ENCODE peak calls at places on chromosomes 12 and 14, in nine cellular contexts. G is HL-60, Q is transverse colon, Z is prostate gland, K is K562, W is HepG2, T is spleen, H is GM23338, C is sigmoid colon. S is an unnamed sample.

GRCh38 chr14:71687115-71687836 is 245.0 kb upstream of the RGS6 start:
- DNase-seq in Q (no peak), C (no peak), G (no peak), T (no peak), H (no peak), Z (no peak), W (no peak), K (no peak), S (no peak)

GRCh38 chr14:53723221-53723620 is 233.4 kb downstream of the BMP4 start:
- DNase-seq in H (no peak), C (no peak), G (no peak), Q (no peak), W (no peak), K (no peak), T (no peak), Z (no peak), S (no peak)

GRCh38 chr12:82760423-82760822 is 73.7 kb downstream of the TMTC2 start:
- DNase-seq in Q (no peak), G (no peak), C (no peak), W (no peak), T (no peak), K (no peak), H (peak; percentile 40), Z (no peak), S (no peak)

GRCh38 chr12:48009471-48009870 is 5.2 kb upstream of the COL2A1 start:
- DNase-seq in K (no peak), C (no peak), Z (no peak), T (no peak), H (no peak), W (no peak), Q (no peak), G (no peak), S (no peak)

GRCh38 chr14:101243587-101244338 is 317.5 kb upstream of the DIO3 start:
- DNase-seq in Q (no peak), H (no peak), T (peak; percentile 39), C (no peak), W (no peak), G (no peak), K (no peak), Z (no peak), S (no peak)

GRCh38 chr12:117502633-117503032 is 141.2 kb upstream of the NOS1 start:
- DNase-seq in T (no peak), W (no peak), G (no peak), H (no peak), Z (no peak), K (no peak), C (no peak), Q (no peak), S (no peak)

GRCh38 chr14:70735043-70735442 is 74.3 kb downstream of the MAP3K9 start:
- DNase-seq in G (no peak), Q (no peak), H (no peak), Z (no peak), K (no peak), C (no peak), T (no peak), W (no peak), S (no peak)

GRCh38 chr12:93166891-93167307 is 210.8 kb upstream of the NUDT4 start:
- DNase-seq in Z (no peak), G (no peak), C (no peak), T (no peak), Q (no peak), H (no peak), K (no peak), W (no peak), S (no peak)

GRCh38 chr14:83260751-83261150 is 1727.1 kb upstream of the SEL1L start:
- DNase-seq in H (no peak), K (no peak), Z (no peak), Q (no peak), W (no peak), C (no peak), G (peak; percentile 77), T (no peak), S (no peak)

GRCh38 chr14:104681689-104682074 is 7.7 kb upstream of the INF2 start:
- DNase-seq in K (no peak), G (no peak), H (peak; percentile 94), Q (peak; percentile 92), T (peak; percentile 88), C (peak; percentile 96), Z (peak; percentile 84), W (peak; percentile 46), S (peak; percentile 79)

GRCh38 chr12:111581434-111582132 is 17.5 kb downstream of the ATXN2 start:
- DNase-seq in H (no peak), C (no peak), T (no peak), Q (no peak), Z (no peak), K (no peak), G (no peak), W (no peak), S (no peak)

GRCh38 chr12:2642176-2642892 is 152.4 kb upstream of the FKBP4 start:
- DNase-seq in K (no peak), H (no peak), C (peak; percentile 9), T (peak; percentile 15), W (no peak), G (no peak), Z (no peak), Q (peak; percentile 7), S (no peak)

GRCh38 chr14:65421201-65421981 is 8.9 kb downstream of the FUT8 start:
- DNase-seq in G (no peak), C (no peak), K (no peak), H (no peak), Q (no peak), Z (no peak), W (no peak), T (no peak), S (no peak)

GRCh38 chr12:93536766-93537515 is 35.5 kb upstream of the SOCS2 start:
- DNase-seq in K (no peak), G (no peak), T (no peak), Q (no peak), H (no peak), Z (no peak), W (no peak), C (no peak), S (no peak)

GRCh38 chr12:86772688-86773087 is 516.5 kb upstream of the MGAT4C start:
- DNase-seq in T (no peak), H (no peak), Z (no peak), C (no peak), G (no peak), K (no peak), W (no peak), Q (no peak), S (no peak)

GRCh38 chr14:84087986-84088531 is 1441.9 kb upstream of the FLRT2 start:
- DNase-seq in W (no peak), Z (no peak), T (no peak), G (no peak), K (no peak), C (no peak), H (no peak), Q (no peak), S (peak; percentile 54)

GRCh38 chr14:58749066-58749669 is 111.4 kb downstream of the DACT1 start:
- DNase-seq in H (no peak), K (peak; percentile 58), W (peak; percentile 4), Q (peak; percentile 59), G (peak; percentile 39), C (no peak), Z (peak; percentile 13), T (no peak), S (peak; percentile 63)

DNA sequence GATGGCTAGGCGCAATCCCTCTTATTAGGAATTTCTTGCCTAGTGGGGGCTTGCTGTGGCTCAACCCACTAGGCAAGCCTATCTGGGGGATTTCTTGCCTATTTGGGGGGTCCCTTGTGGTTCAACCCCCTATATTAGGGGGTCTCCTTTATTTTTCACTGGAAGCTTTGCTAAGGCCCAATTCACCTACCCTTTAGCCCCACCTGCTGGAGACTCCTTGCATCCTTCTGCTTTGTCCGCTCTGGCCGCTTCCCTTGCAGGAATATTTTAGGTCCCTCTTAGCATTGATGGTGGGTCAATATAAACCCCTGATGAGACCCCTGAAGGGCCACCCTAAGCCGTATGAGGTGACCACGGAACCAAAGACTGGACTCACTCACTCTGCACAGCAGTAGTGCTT is 1552.1 kb downstream of the AACS start:
- DNase-seq in C (no peak), H (peak; percentile 27), Q (no peak), G (no peak), T (no peak), Z (no peak), K (peak; percentile 12), W (no peak), S (no peak)
- TF ChIP-seq CTCF in C (no peak), H (peak; percentile 55), Q (no peak), G (peak; percentile 16), T (no peak), Z (no peak), K (peak; percentile 16), W (no peak), S (peak; percentile 10)

DNA sequence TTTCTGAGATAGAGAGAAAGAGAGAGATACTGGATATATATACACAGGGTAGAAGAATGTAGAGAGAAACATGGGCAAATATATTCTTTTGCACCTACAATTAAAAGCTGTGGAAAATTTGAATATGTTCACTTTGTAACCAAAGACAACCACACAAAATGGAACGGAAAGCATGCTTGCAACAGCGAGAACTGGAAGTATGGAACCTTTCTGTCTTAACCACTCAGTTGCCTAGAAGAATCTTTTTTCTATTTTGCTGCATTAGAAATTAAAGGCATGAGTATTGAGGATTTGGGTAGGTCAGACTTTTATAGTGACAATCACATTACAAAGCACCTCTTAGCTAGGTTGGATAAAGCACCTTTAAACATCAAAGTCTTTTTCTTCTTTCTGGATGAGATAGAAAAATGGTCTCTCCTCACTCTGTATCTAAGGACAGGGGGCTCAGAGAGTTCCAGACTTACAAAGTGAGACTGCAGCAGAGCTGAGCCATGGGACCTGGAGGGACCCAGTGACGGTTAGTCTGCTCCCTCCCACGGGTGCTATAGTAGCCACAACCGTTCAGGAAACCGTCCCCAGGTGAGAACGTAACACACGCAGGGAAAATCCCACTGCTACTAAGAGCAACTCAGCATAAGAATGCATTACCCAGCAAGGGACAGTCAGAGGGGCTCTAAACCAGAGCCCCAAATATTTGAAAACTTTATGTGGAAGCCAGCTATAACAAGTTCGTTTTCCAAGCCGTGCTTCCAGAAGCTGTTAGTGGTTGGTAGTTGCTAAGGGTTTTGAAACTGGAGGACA is 97.1 kb downstream of the DAD1 start:
- DNase-seq in H (no peak), K (no peak), G (no peak), Q (no peak), C (no peak), T (no peak), Z (no peak), W (no peak), S (no peak)
- TF ChIP-seq POLR2AphosphoS5 in H (no peak), K (no peak), G (no peak), Q (no peak), C (no peak), T (no peak), Z (no peak), W (no peak), S (no peak)

GRCh38 chr12:89707992-89708792 is 446 bp downstream of the ATP2B1 start:
- DNase-seq in W (no peak), K (peak; percentile 49), Z (peak; percentile 22), H (peak; percentile 54), T (peak; percentile 94), G (no peak), Q (peak; percentile 47), C (peak; percentile 79), S (peak; percentile 92)
- TF ChIP-seq CTCF in W (no peak), K (no peak), Z (peak; percentile 28), H (no peak), T (no peak), G (no peak), Q (peak; percentile 43), C (no peak), S (no peak)

DNA sequence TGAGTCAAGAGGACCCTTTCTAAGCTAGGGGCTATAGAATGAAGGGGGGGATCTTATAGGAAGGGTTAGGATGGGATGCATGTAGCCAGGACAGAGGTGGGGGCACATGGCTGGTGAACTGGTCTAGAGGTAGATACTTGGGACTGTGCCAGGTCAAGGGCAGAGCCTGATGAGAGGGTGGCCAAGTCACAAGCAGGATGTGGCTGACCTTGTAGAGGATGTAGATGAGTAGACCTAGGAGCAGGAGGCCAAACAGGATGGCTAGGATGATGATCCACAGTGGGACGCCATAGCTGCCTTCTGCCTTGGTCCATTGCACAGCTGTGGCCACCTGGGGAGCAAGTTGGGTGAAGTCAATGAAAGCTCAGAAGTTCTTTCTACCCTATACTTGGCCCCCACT is 12.6 kb upstream of the ZNF385A start:
- DNase-seq in W (no peak), H (no peak), T (no peak), Z (no peak), C (no peak), G (no peak), K (no peak), Q (no peak), S (no peak)
- TF ChIP-seq POLR2AphosphoS5 in W (no peak), H (no peak), T (no peak), Z (no peak), C (peak; percentile 41), G (no peak), K (no peak), Q (no peak), S (no peak)